ENCODE peak calls at places on chromosomes 11 and 22, in nine cellular contexts. G is PC-3; E is tibial nerve; T is heart right ventricle; J is adrenal gland; F is IMR-90; W is kidney; X is CD4-positive, CD25-positive, alpha-beta regulatory T cell; L is left ventricle myocardium inferior. P is an unnamed sample.

GRCh38 chr11:78351979-78352731 is 65.5 kb downstream of the GAB2 start:
- DNase-seq in G (no peak), E (no peak), T (no peak), J (no peak), F (no peak), W (no peak), X (no peak), L (no peak), P (no peak)

GRCh38 chr11:86160546-86161149 is 83.9 kb upstream of the EED start:
- DNase-seq in G (peak), E (no peak), T (no peak), J (no peak), F (peak), W (no peak), X (peak), L (no peak), P (no peak)

GRCh38 chr22:46731246-46732040 is 6.6 kb downstream of the CERK start:
- DNase-seq in G (no peak), E (no peak), T (peak), J (peak), F (no peak), W (peak), X (no peak), L (peak), P (no peak)

GRCh38 chr11:130202818-130203671 is 43.5 kb downstream of the ST14 start:
- DNase-seq in G (no peak), E (no peak), T (no peak), J (no peak), F (no peak), W (peak), X (no peak), L (no peak), P (peak)

GRCh38 chr11:121466063-121466794 is 13.5 kb upstream of the SORL1-AS1 start:
- DNase-seq in G (peak), E (peak), T (peak), J (peak), F (peak), W (peak), X (peak), L (peak), P (peak)

GRCh38 chr11:71124127-71124526 is 128.2 kb downstream of the SHANK2 start:
- DNase-seq in G (no peak), E (no peak), T (no peak), J (no peak), F (no peak), W (no peak), X (no peak), L (no peak), P (no peak)

GRCh38 chr11:18457435-18457834 is 1.8 kb downstream of the LDHAL6A start:
- DNase-seq in G (peak), E (no peak), T (no peak), J (peak), F (no peak), W (no peak), X (no peak), L (no peak), P (no peak)

GRCh38 chr11:103234974-103235373 is 125.7 kb downstream of the DYNC2H1 start:
- DNase-seq in G (no peak), E (no peak), T (no peak), J (no peak), F (peak), W (no peak), X (no peak), L (no peak), P (no peak)

GRCh38 chr11:132559371-132560036 is 972.8 kb downstream of the OPCML start:
- DNase-seq in G (no peak), E (no peak), T (no peak), J (peak), F (no peak), W (no peak), X (no peak), L (no peak), P (no peak)

GRCh38 chr11:2489103-2489502 is 44.3 kb downstream of the KCNQ1 start:
- DNase-seq in G (no peak), E (no peak), T (no peak), J (peak), F (no peak), W (no peak), X (no peak), L (no peak), P (no peak)

GRCh38 chr11:24386551-24387404 is 110.1 kb upstream of the LUZP2 start:
- DNase-seq in G (peak), E (no peak), T (no peak), J (no peak), F (peak), W (no peak), X (no peak), L (no peak), P (no peak)

GRCh38 chr11:30868495-30869130 is 282.5 kb upstream of the MPPED2 start:
- DNase-seq in G (no peak), E (no peak), T (no peak), J (no peak), F (no peak), W (no peak), X (no peak), L (no peak), P (no peak)

GRCh38 chr11:121741954-121742361 is 289.2 kb upstream of the SORL1-AS1 start:
- DNase-seq in G (no peak), E (peak), T (peak), J (peak), F (peak), W (peak), X (no peak), L (peak), P (no peak)

GRCh38 chr11:70026726-70027125 is 51.4 kb upstream of the ANO1 start:
- DNase-seq in G (no peak), E (no peak), T (no peak), J (no peak), F (no peak), W (no peak), X (no peak), L (no peak), P (no peak)

GRCh38 chr11:121476379-121477032 is 23.7 kb upstream of the SORL1-AS1 start:
- DNase-seq in G (peak), E (no peak), T (no peak), J (no peak), F (no peak), W (no peak), X (no peak), L (no peak), P (no peak)

GRCh38 chr22:33000342-33001280 is 57.6 kb downstream of the SYN3 start:
- DNase-seq in G (peak), E (peak), T (peak), J (peak), F (peak), W (peak), X (peak), L (peak), P (no peak)

GRCh38 chr11:54930930-54931329 is 224.3 kb downstream of the OR4A5 start:
- DNase-seq in G (no peak), E (no peak), T (no peak), J (no peak), F (no peak), W (peak), X (no peak), L (no peak), P (no peak)

GRCh38 chr11:77095551-77096490 is 6.8 kb upstream of the OMP start:
- DNase-seq in G (no peak), E (no peak), T (no peak), J (no peak), F (no peak), W (peak), X (no peak), L (peak), P (peak)

GRCh38 chr11:37504066-37504611 is 906.1 kb upstream of the RAG2 start:
- DNase-seq in G (peak), E (no peak), T (no peak), J (no peak), F (peak), W (no peak), X (no peak), L (no peak), P (no peak)

GRCh38 chr22:19343470-19343869 is 52.0 kb upstream of the CLTCL1 start:
- DNase-seq in G (no peak), E (no peak), T (no peak), J (no peak), F (no peak), W (no peak), X (no peak), L (no peak), P (no peak)

GRCh38 chr11:59957094-59957493 is 6.7 kb upstream of the OOSP4A start:
- DNase-seq in G (peak), E (no peak), T (no peak), J (no peak), F (no peak), W (no peak), X (no peak), L (no peak), P (no peak)

GRCh38 chr11:124474779-124475178 is 29.3 kb upstream of the OR8B8 start:
- DNase-seq in G (no peak), E (no peak), T (no peak), J (no peak), F (no peak), W (no peak), X (no peak), L (no peak), P (no peak)

GRCh38 chr11:66334605-66335442 is 1.4 kb downstream of the RIN1 start:
- DNase-seq in G (no peak), E (no peak), T (no peak), J (peak), F (no peak), W (peak), X (no peak), L (no peak), P (no peak)

GRCh38 chr11:92322225-92322624 is 97.6 kb downstream of the FAT3 start:
- DNase-seq in G (peak), E (no peak), T (no peak), J (no peak), F (peak), W (no peak), X (no peak), L (no peak), P (no peak)

GRCh38 chr11:119512373-119512772 is 89.4 kb upstream of the THY1 start:
- DNase-seq in G (no peak), E (no peak), T (no peak), J (no peak), F (no peak), W (no peak), X (no peak), L (no peak), P (no peak)

GRCh38 chr11:15493921-15494630 is 379.4 kb downstream of the INSC start:
- DNase-seq in G (peak), E (no peak), T (no peak), J (no peak), F (no peak), W (no peak), X (no peak), L (no peak), P (no peak)

GRCh38 chr22:20503816-20504215 is 3.6 kb upstream of the MED15 start:
- DNase-seq in G (peak), E (no peak), T (no peak), J (no peak), F (no peak), W (no peak), X (no peak), L (no peak), P (no peak)

GRCh38 chr11:35236667-35237003 is 97.7 kb downstream of the CD44 start:
- DNase-seq in G (no peak), E (no peak), T (no peak), J (no peak), F (peak), W (peak), X (no peak), L (no peak), P (no peak)

GRCh38 chr11:127866109-127866508 is 721.2 kb downstream of the ETS1 start:
- DNase-seq in G (no peak), E (no peak), T (no peak), J (no peak), F (no peak), W (no peak), X (no peak), L (no peak), P (no peak)

GRCh38 chr11:102470257-102470656 is 17.7 kb upstream of the TMEM123 start:
- DNase-seq in G (no peak), E (no peak), T (no peak), J (no peak), F (no peak), W (no peak), X (peak), L (no peak), P (no peak)

GRCh38 chr11:84865257-84865656 is 761.9 kb downstream of the DLG2 start:
- DNase-seq in G (peak), E (no peak), T (no peak), J (no peak), F (no peak), W (no peak), X (no peak), L (no peak), P (no peak)

GRCh38 chr11:127003260-127003981 is 2.9 kb upstream of the KIRREL3 start:
- DNase-seq in G (no peak), E (no peak), T (no peak), J (no peak), F (peak), W (peak), X (no peak), L (no peak), P (no peak)

GRCh38 chr22:46602025-46602424 is 18.2 kb upstream of the GRAMD4 start:
- DNase-seq in G (no peak), E (no peak), T (no peak), J (no peak), F (no peak), W (peak), X (no peak), L (peak), P (peak)

GRCh38 chr22:40310081-40310770 is 36.1 kb upstream of the ADSL start:
- DNase-seq in G (no peak), E (no peak), T (no peak), J (no peak), F (peak), W (no peak), X (no peak), L (no peak), P (no peak)

GRCh38 chr22:35230839-35231584 is 26.3 kb upstream of the HMGXB4 start:
- DNase-seq in G (peak), E (no peak), T (no peak), J (no peak), F (no peak), W (no peak), X (peak), L (no peak), P (no peak)

GRCh38 chr22:38984224-38984623 is 2.1 kb downstream of the APOBEC3B start:
- DNase-seq in G (no peak), E (no peak), T (no peak), J (no peak), F (no peak), W (no peak), X (peak), L (no peak), P (no peak)

GRCh38 chr11:122322369-122322768 is 206.4 kb upstream of the BLID start:
- DNase-seq in G (no peak), E (no peak), T (no peak), J (no peak), F (peak), W (no peak), X (no peak), L (no peak), P (no peak)

GRCh38 chr11:111937461-111937769 is 272 bp downstream of the DIXDC1 start:
- DNase-seq in G (no peak), E (no peak), T (no peak), J (no peak), F (no peak), W (no peak), X (peak), L (no peak), P (no peak)

GRCh38 chr11:111939836-111940604 is 2.9 kb downstream of the DIXDC1 start:
- DNase-seq in G (peak), E (no peak), T (no peak), J (no peak), F (peak), W (no peak), X (no peak), L (no peak), P (no peak)

GRCh38 chr11:111938687-111939160 is 1.6 kb downstream of the DIXDC1 start:
- DNase-seq in G (peak), E (no peak), T (no peak), J (peak), F (peak), W (no peak), X (peak), L (no peak), P (no peak)

GRCh38 chr11:111936045-111936400 is 1.1 kb upstream of the DIXDC1 start:
- DNase-seq in G (no peak), E (no peak), T (no peak), J (no peak), F (peak), W (no peak), X (no peak), L (no peak), P (no peak)

DNA sequence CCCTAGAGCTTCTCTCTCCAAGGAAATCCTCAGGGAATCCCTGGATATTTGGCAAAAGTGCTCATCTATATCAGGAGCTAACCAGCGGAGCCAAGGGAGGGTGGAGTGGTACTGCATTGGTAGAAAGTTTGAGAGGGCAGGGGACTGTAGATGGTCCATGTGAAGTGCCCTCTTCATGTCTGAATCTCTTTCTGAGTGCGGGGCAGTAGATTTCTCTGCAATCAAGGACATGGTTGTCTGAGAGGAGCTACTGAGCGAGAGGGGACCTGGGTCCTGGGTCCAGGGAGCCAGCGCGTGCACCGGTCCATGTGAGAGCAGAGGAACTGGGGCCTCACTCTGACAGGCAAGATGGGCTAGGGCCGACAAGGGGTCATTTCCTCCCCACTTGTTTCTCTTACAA is 716 bp downstream of the DIXDC1 start:
- DNase-seq in G (no peak), E (no peak), T (no peak), J (no peak), F (no peak), W (no peak), X (peak), L (no peak), P (no peak)
- H3K4me3 ChIP-seq in G (peak), E (peak), T (peak), J (no peak), F (peak), W (no peak), X (no peak), L (peak), P (no peak)

GRCh38 chr22:23183107-23183698 is 2.9 kb downstream of the BCR start:
- DNase-seq in G (peak), E (peak), T (peak), J (peak), F (peak), W (peak), X (peak), L (peak), P (peak)
- H3K27ac ChIP-seq in G (peak), E (peak), T (no peak), J (no peak), F (no peak), W (peak), X (peak), L (peak), P (peak)

GRCh38 chr11:48033918-48034341 is 53.6 kb downstream of the PTPRJ start:
- DNase-seq in G (no peak), E (no peak), T (no peak), J (no peak), F (no peak), W (no peak), X (peak), L (no peak), P (no peak)

GRCh38 chr11:48034926-48035876 is 54.8 kb downstream of the PTPRJ start:
- DNase-seq in G (no peak), E (peak), T (peak), J (peak), F (no peak), W (peak), X (no peak), L (peak), P (no peak)

GRCh38 chr11:48029686-48030279 is 49.4 kb downstream of the PTPRJ start:
- DNase-seq in G (no peak), E (no peak), T (no peak), J (no peak), F (no peak), W (no peak), X (no peak), L (no peak), P (no peak)

GRCh38 chr11:48028909-48029685 is 48.7 kb downstream of the PTPRJ start:
- DNase-seq in G (no peak), E (no peak), T (no peak), J (no peak), F (peak), W (no peak), X (peak), L (no peak), P (no peak)

DNA sequence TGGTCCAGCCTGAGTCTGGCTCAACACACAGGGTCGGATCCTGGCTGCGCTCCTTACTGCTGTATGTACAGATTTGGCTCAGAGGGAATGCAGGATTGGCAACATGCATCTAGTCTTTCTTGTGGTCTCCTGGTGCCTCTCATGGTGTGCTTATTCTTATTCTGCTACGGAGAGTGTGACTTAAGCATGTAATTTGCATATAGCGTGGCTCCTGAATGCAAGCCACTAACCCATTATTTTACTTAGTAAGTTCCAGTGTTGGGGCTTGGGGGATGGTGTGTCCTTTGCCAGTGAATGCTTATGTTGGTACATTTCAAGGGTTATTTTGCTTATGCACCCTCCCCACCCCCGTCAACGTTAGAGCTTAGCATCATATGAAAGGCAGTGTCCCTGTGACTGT is 51.2 kb downstream of the PTPRJ start:
- DNase-seq in G (no peak), E (no peak), T (no peak), J (no peak), F (no peak), W (no peak), X (no peak), L (no peak), P (no peak)
- H3K4me3 ChIP-seq in G (no peak), E (no peak), T (no peak), J (no peak), F (no peak), W (no peak), X (no peak), L (no peak), P (no peak)

GRCh38 chr22:24208012-24208749 is 26.9 kb downstream of the SUSD2 start:
- DNase-seq in G (peak), E (no peak), T (peak), J (peak), F (peak), W (no peak), X (no peak), L (no peak), P (no peak)
- H3K27ac ChIP-seq in G (peak), E (peak), T (peak), J (peak), F (peak), W (peak), X (no peak), L (peak), P (peak)

GRCh38 chr11:58577441-58578135 is 1.3 kb upstream of the ZFP91 start:
- DNase-seq in G (peak), E (peak), T (peak), J (peak), F (peak), W (peak), X (peak), L (peak), P (peak)

GRCh38 chr11:58574851-58575250 is 805 bp downstream of the LPXN start:
- DNase-seq in G (peak), E (no peak), T (no peak), J (no peak), F (peak), W (no peak), X (no peak), L (no peak), P (no peak)

GRCh38 chr11:58576792-58577440 is 1.3 kb upstream of the LPXN start:
- DNase-seq in G (peak), E (no peak), T (no peak), J (no peak), F (peak), W (no peak), X (no peak), L (no peak), P (no peak)

GRCh38 chr11:58573451-58574104 is 2.1 kb downstream of the LPXN start:
- DNase-seq in G (peak), E (peak), T (peak), J (peak), F (peak), W (no peak), X (peak), L (peak), P (peak)

GRCh38 chr11:58575377-58576020 is at the start of gene LPXN:
- DNase-seq in G (peak), E (no peak), T (no peak), J (no peak), F (peak), W (no peak), X (peak), L (no peak), P (no peak)
- H3K4me3 ChIP-seq in G (peak), E (peak), T (no peak), J (no peak), F (no peak), W (peak), X (peak), L (peak), P (peak)

P was measured in left lung.